ENCODE peak calls at places on chromosomes 4 and X, in seven cellular contexts. P is cardiac fibroblast, I is esophagus squamous epithelium, N is GM23338, A is cardiac muscle cell, V is GM06990, L is IMR-90. E is an unnamed sample.

GRCh38 chr4:22695917-22696316 is 3.2 kb downstream of the GBA3 start:
- DNase-seq in L (no peak), P (no peak), N (no peak), A (no peak), V (no peak), I (no peak), E (no peak)

GRCh38 chr4:43709443-43709842 is 739.2 kb downstream of the KCTD8 start:
- DNase-seq in I (no peak), A (no peak), N (no peak), V (no peak), P (no peak), L (no peak), E (no peak)

GRCh38 chr4:153067376-153067775 is 131.3 kb downstream of the FHDC1 start:
- DNase-seq in P (peak; percentile 6), V (no peak), L (peak; percentile 45), A (peak; percentile 15), N (peak; percentile 30), I (no peak), E (no peak)

GRCh38 chr4:155692990-155693659 is 26.5 kb downstream of the GUCY1A1 start:
- DNase-seq in I (no peak), V (no peak), N (no peak), L (no peak), A (no peak), P (no peak), E (no peak)

GRCh38 chr4:94536049-94536448 is 84.3 kb downstream of the PDLIM5 start:
- DNase-seq in L (no peak), I (no peak), P (no peak), A (no peak), N (peak; percentile 63), V (no peak), E (no peak)

GRCh38 chr4:71460368-71460767 is 121.5 kb downstream of the SLC4A4 start:
- DNase-seq in L (no peak), V (no peak), P (no peak), I (no peak), A (no peak), N (no peak), E (no peak)

GRCh38 chr4:181281451-181281850 is 961.8 kb upstream of the TENM3 start:
- DNase-seq in L (no peak), I (no peak), A (no peak), V (no peak), N (no peak), P (no peak), E (no peak)

GRCh38 chr4:70269674-70270073 is 27.3 kb downstream of the CSN3 start:
- DNase-seq in L (no peak), I (no peak), A (peak; percentile 16), V (no peak), N (peak; percentile 57), P (no peak), E (peak; percentile 37)

GRCh38 chr4:52664479-52664878 is 5.4 kb upstream of the USP46 start:
- DNase-seq in A (no peak), N (no peak), V (no peak), L (no peak), I (no peak), P (no peak), E (no peak)

GRCh38 chr4:3671571-3672464 is 94.4 kb upstream of the ADRA2C start:
- DNase-seq in L (peak; percentile 41), I (no peak), V (no peak), N (no peak), P (no peak), A (no peak), E (no peak)

GRCh38 chr4:80311130-80311529 is 24.4 kb upstream of the CFAP299 start:
- DNase-seq in L (no peak), P (no peak), I (no peak), N (no peak), A (peak; percentile 53), V (no peak), E (no peak)

GRCh38 chrX:103151799-103152198 is 58.9 kb upstream of the NXF3 start:
- DNase-seq in P (no peak), I (no peak), V (no peak), L (no peak), A (no peak), N (no peak), E (no peak)

GRCh38 chr4:82515705-82516104 is 46.1 kb downstream of the TMEM150C start:
- DNase-seq in I (no peak), V (no peak), N (no peak), L (peak; percentile 63), P (peak; percentile 95), A (peak; percentile 96), E (no peak)

GRCh38 chr4:79250887-79251286 is 75.0 kb downstream of the NAA11 start:
- DNase-seq in N (no peak), L (no peak), A (no peak), V (no peak), P (no peak), I (no peak), E (no peak)

GRCh38 chr4:18935956-18936355 is 914.4 kb upstream of the LCORL start:
- DNase-seq in A (peak; percentile 3), I (no peak), N (peak; percentile 1), P (no peak), L (no peak), V (no peak), E (no peak)

GRCh38 chrX:43974076-43974475 is 886 bp upstream of the NDP start:
- DNase-seq in L (no peak), N (no peak), V (no peak), A (no peak), I (no peak), P (no peak), E (no peak)

GRCh38 chrX:112211459-112211858 is 128.9 kb upstream of the TRPC5 start:
- DNase-seq in P (no peak), L (peak; percentile 45), A (no peak), I (no peak), N (no peak), V (no peak), E (no peak)

GRCh38 chrX:108245462-108245861 is 153.9 kb downstream of the ATG4A start:
- DNase-seq in I (no peak), L (no peak), A (no peak), P (no peak), V (no peak), N (peak; percentile 13), E (no peak)

GRCh38 chrX:41452972-41453371 is 5.8 kb downstream of the NYX start:
- DNase-seq in I (no peak), P (peak; percentile 30), N (no peak), V (no peak), A (peak; percentile 47), L (peak; percentile 45), E (no peak)

GRCh38 chr4:151801547-151802516 is 41.0 kb upstream of the GATB start:
- DNase-seq in L (peak; percentile 44), V (no peak), A (peak; percentile 60), P (peak; percentile 53), N (peak; percentile 87), I (no peak), E (peak; percentile 56)
- TF ChIP-seq CTCF in L (peak; percentile 67), V (peak; percentile 95), A (peak; percentile 92), P (peak; percentile 93), N (peak; percentile 96), I (peak; percentile 68), E (peak; percentile 83)

DNA sequence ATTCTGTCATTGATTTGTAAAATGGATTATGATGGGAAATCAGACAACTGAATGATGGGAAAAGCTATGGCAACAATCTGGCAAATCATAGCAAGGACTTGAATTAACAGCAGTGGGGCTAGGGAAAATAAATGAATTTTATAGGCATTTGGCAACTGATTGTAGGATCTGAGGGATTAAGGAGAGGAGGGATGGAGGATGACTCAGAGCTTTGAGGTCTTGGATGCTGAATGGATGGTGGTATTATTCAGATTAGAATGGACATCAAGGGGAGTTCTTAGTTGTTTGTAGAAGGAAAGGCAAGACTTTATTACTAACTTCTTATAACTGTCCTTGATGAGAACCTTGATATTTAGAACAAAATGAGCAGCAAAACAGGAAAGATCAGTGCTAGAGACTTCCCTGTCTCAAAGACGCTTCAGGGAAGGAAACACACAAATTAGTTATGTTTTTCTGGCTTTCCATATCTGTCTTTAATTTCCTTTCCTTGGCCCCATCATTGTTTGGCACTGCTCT is 51.4 kb upstream of the HHIP start:
- DNase-seq in P (no peak), A (no peak), I (no peak), L (peak; percentile 25), N (no peak), V (no peak), E (no peak)
- H3K4me3 ChIP-seq in P (no peak overlapping the region), A (no peak overlapping the region), I (no peak overlapping the region), L (no peak overlapping the region), N (no peak overlapping the region), V (no peak overlapping the region), E (no peak overlapping the region)

GRCh38 chr4:28075557-28075956 is 1214.9 kb downstream of the STIM2 start:
- DNase-seq in N (no peak), L (peak; percentile 29), P (no peak), V (no peak), I (no peak), A (no peak), E (no peak)

GRCh38 chr4:28073860-28074555 is 1213.4 kb downstream of the STIM2 start:
- DNase-seq in I (no peak), N (peak; percentile 58), L (no peak), P (no peak), V (no peak), A (no peak), E (no peak)
- TF ChIP-seq CTCF in I (no peak), N (peak; percentile 61), L (peak; percentile 10), P (no peak), V (no peak), A (no peak), E (no peak)

DNA sequence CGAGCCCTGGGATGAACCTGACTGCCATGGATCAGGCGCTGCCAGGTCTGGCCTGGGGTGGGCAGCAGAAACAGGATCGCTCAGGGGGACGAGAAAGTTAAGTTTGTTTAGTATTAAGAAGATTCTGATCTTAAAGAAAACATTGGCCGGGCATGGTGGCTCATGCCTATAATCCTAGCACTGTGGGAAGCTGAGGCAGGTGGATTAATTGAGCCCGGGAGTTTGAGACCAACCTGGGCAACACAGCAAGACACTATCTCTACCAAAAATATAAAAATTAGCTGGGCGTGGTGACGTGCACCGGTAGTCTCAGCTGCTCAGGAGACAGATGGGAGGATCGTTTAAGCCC is 696 bp upstream of the FLNA start:
- DNase-seq in I (no peak), N (no peak), P (no peak), L (no peak), A (no peak), V (no peak), E (no peak)
- H3K4me3 ChIP-seq in I (peak overlapping the region; percentile 37), N (peak overlapping the region; percentile 46), P (peak overlapping the region; percentile 34), L (peak overlapping the region; percentile 36), A (peak overlapping the region; percentile 21), V (no peak overlapping the region), E (no peak overlapping the region)

E was measured in MM.1S.